ENCODE peak calls at places on chromosomes 11 and 22, in six cellular contexts. M is LHCN-M2, V is aorta, F is cardiac muscle cell, S is GDM1, Z is H7. D is an unnamed sample.

GRCh38 chr11:117145393-117145761 is 1.3 kb downstream of the PAFAH1B2 start:
- DNase-seq in M (peak), V (no peak), F (peak), S (no peak), Z (peak), D (no peak)

GRCh38 chr11:86938900-86939880 is 16.0 kb downstream of the FZD4 start:
- DNase-seq in M (peak), V (no peak), F (peak), S (no peak), Z (no peak), D (no peak)

GRCh38 chr22:39090426-39091064 is 6.5 kb upstream of the APOBEC3H start:
- DNase-seq in M (no peak), V (peak), F (no peak), S (no peak), Z (peak), D (no peak)

GRCh38 chr11:95108671-95109551 is 19.3 kb downstream of the ENDOD1 start:
- DNase-seq in M (peak), V (no peak), F (peak), S (no peak), Z (no peak), D (no peak)

GRCh38 chr11:35458846-35459245 is 39.5 kb upstream of the SLC1A2 start:
- DNase-seq in M (no peak), V (no peak), F (no peak), S (no peak), Z (peak), D (no peak)

GRCh38 chr22:27231266-27231665 is 570.3 kb downstream of the MN1 start:
- DNase-seq in M (no peak), V (no peak), F (no peak), S (no peak), Z (no peak), D (no peak)

GRCh38 chr11:105265859-105266258 is 126.3 kb upstream of the CARD18 start:
- DNase-seq in M (no peak), V (no peak), F (peak), S (no peak), Z (no peak), D (no peak)

GRCh38 chr11:103433380-103433779 is 324.2 kb downstream of the DYNC2H1 start:
- DNase-seq in M (peak), V (no peak), F (peak), S (no peak), Z (no peak), D (no peak)